ENCODE peak calls at places on chromosomes 6 and 20, in eight cellular contexts. One of them, this sample, is unnamed.

GRCh38 chr6:149834513-149835481 is 29.4 kb downstream of the LRP11 start:
- DNase-seq in iPS-NIHi11: peak
- DNase-seq in CD8-positive, alpha-beta memory T cell: peak
- DNase-seq in NCI-H345: peak
- DNase-seq in ovary: peak
- DNase-seq in activated CD4-positive, alpha-beta T cell treated with anti-CD3 and anti-CD28 coated beads, Interleukin-2, amount 50 U/mL, for 1 hour: peak
- DNase-seq in MCF 10A: peak
- DNase-seq in activated CD4-positive, CD25-positive, alpha-beta regulatory T cell treated with anti-CD3 and anti-CD28 coated beads, Interleukin-2, amount 50 U/mL, for 72 hours: peak
- DNase-seq in this sample: no peak

GRCh38 chr6:84764332-84765049 is at the start of gene TBX18:
- DNase-seq in iPS-NIHi11: peak
- DNase-seq in CD8-positive, alpha-beta memory T cell: no peak
- DNase-seq in NCI-H345: no peak
- DNase-seq in ovary: peak
- DNase-seq in activated CD4-positive, alpha-beta T cell treated with anti-CD3 and anti-CD28 coated beads, Interleukin-2, amount 50 U/mL, for 1 hour: no peak
- DNase-seq in MCF 10A: no peak
- DNase-seq in activated CD4-positive, CD25-positive, alpha-beta regulatory T cell treated with anti-CD3 and anti-CD28 coated beads, Interleukin-2, amount 50 U/mL, for 72 hours: no peak
- DNase-seq in this sample: peak

GRCh38 chr6:80640176-80640575 is 533.7 kb downstream of the BCKDHB start:
- DNase-seq in iPS-NIHi11: no peak
- DNase-seq in CD8-positive, alpha-beta memory T cell: no peak
- DNase-seq in NCI-H345: no peak
- DNase-seq in ovary: no peak
- DNase-seq in activated CD4-positive, alpha-beta T cell treated with anti-CD3 and anti-CD28 coated beads, Interleukin-2, amount 50 U/mL, for 1 hour: no peak
- DNase-seq in MCF 10A: no peak
- DNase-seq in activated CD4-positive, CD25-positive, alpha-beta regulatory T cell treated with anti-CD3 and anti-CD28 coated beads, Interleukin-2, amount 50 U/mL, for 72 hours: no peak
- DNase-seq in this sample: no peak

GRCh38 chr6:110541701-110542309 is 65.4 kb upstream of the SLC22A16 start:
- DNase-seq in iPS-NIHi11: no peak
- DNase-seq in CD8-positive, alpha-beta memory T cell: no peak
- DNase-seq in NCI-H345: no peak
- DNase-seq in ovary: no peak
- DNase-seq in activated CD4-positive, alpha-beta T cell treated with anti-CD3 and anti-CD28 coated beads, Interleukin-2, amount 50 U/mL, for 1 hour: no peak
- DNase-seq in MCF 10A: no peak
- DNase-seq in activated CD4-positive, CD25-positive, alpha-beta regulatory T cell treated with anti-CD3 and anti-CD28 coated beads, Interleukin-2, amount 50 U/mL, for 72 hours: no peak
- DNase-seq in this sample: no peak

GRCh38 chr6:150006961-150007464 is 18.3 kb downstream of the RAET1L start:
- DNase-seq in iPS-NIHi11: peak
- DNase-seq in CD8-positive, alpha-beta memory T cell: no peak
- DNase-seq in NCI-H345: peak
- DNase-seq in ovary: no peak
- DNase-seq in activated CD4-positive, alpha-beta T cell treated with anti-CD3 and anti-CD28 coated beads, Interleukin-2, amount 50 U/mL, for 1 hour: peak
- DNase-seq in MCF 10A: peak
- DNase-seq in activated CD4-positive, CD25-positive, alpha-beta regulatory T cell treated with anti-CD3 and anti-CD28 coated beads, Interleukin-2, amount 50 U/mL, for 72 hours: no peak
- DNase-seq in this sample: no peak

GRCh38 chr6:7252390-7252789 is 60.6 kb downstream of the SSR1 start:
- DNase-seq in iPS-NIHi11: no peak
- DNase-seq in CD8-positive, alpha-beta memory T cell: no peak
- DNase-seq in NCI-H345: no peak
- DNase-seq in ovary: no peak
- DNase-seq in activated CD4-positive, alpha-beta T cell treated with anti-CD3 and anti-CD28 coated beads, Interleukin-2, amount 50 U/mL, for 1 hour: no peak
- DNase-seq in MCF 10A: no peak
- DNase-seq in activated CD4-positive, CD25-positive, alpha-beta regulatory T cell treated with anti-CD3 and anti-CD28 coated beads, Interleukin-2, amount 50 U/mL, for 72 hours: no peak
- DNase-seq in this sample: no peak

GRCh38 chr6:56911847-56912246 is 43.1 kb upstream of the BEND6 start:
- DNase-seq in iPS-NIHi11: no peak
- DNase-seq in CD8-positive, alpha-beta memory T cell: no peak
- DNase-seq in NCI-H345: no peak
- DNase-seq in ovary: no peak
- DNase-seq in activated CD4-positive, alpha-beta T cell treated with anti-CD3 and anti-CD28 coated beads, Interleukin-2, amount 50 U/mL, for 1 hour: no peak
- DNase-seq in MCF 10A: no peak
- DNase-seq in activated CD4-positive, CD25-positive, alpha-beta regulatory T cell treated with anti-CD3 and anti-CD28 coated beads, Interleukin-2, amount 50 U/mL, for 72 hours: no peak
- DNase-seq in this sample: no peak

GRCh38 chr6:26613717-26614683 is 17.2 kb downstream of the ABT1 start:
- DNase-seq in iPS-NIHi11: peak
- DNase-seq in CD8-positive, alpha-beta memory T cell: peak
- DNase-seq in NCI-H345: no peak
- DNase-seq in ovary: no peak
- DNase-seq in activated CD4-positive, alpha-beta T cell treated with anti-CD3 and anti-CD28 coated beads, Interleukin-2, amount 50 U/mL, for 1 hour: no peak
- DNase-seq in MCF 10A: no peak
- DNase-seq in activated CD4-positive, CD25-positive, alpha-beta regulatory T cell treated with anti-CD3 and anti-CD28 coated beads, Interleukin-2, amount 50 U/mL, for 72 hours: no peak
- DNase-seq in this sample: no peak

GRCh38 chr20:48242623-48243022 is 457.3 kb upstream of the SULF2 start:
- DNase-seq in iPS-NIHi11: no peak
- DNase-seq in CD8-positive, alpha-beta memory T cell: no peak
- DNase-seq in NCI-H345: no peak
- DNase-seq in ovary: no peak
- DNase-seq in activated CD4-positive, alpha-beta T cell treated with anti-CD3 and anti-CD28 coated beads, Interleukin-2, amount 50 U/mL, for 1 hour: no peak
- DNase-seq in MCF 10A: no peak
- DNase-seq in activated CD4-positive, CD25-positive, alpha-beta regulatory T cell treated with anti-CD3 and anti-CD28 coated beads, Interleukin-2, amount 50 U/mL, for 72 hours: no peak
- DNase-seq in this sample: no peak

GRCh38 chr20:38272398-38272797 is 11.9 kb upstream of the KIAA1755 start:
- DNase-seq in iPS-NIHi11: no peak
- DNase-seq in CD8-positive, alpha-beta memory T cell: no peak
- DNase-seq in NCI-H345: no peak
- DNase-seq in ovary: no peak
- DNase-seq in activated CD4-positive, alpha-beta T cell treated with anti-CD3 and anti-CD28 coated beads, Interleukin-2, amount 50 U/mL, for 1 hour: no peak
- DNase-seq in MCF 10A: peak
- DNase-seq in activated CD4-positive, CD25-positive, alpha-beta regulatory T cell treated with anti-CD3 and anti-CD28 coated beads, Interleukin-2, amount 50 U/mL, for 72 hours: no peak
- DNase-seq in this sample: peak

GRCh38 chr20:35005463-35005961 is 49.8 kb downstream of the MYH7B start:
- DNase-seq in iPS-NIHi11: peak
- DNase-seq in CD8-positive, alpha-beta memory T cell: no peak
- DNase-seq in NCI-H345: no peak
- DNase-seq in ovary: peak
- DNase-seq in activated CD4-positive, alpha-beta T cell treated with anti-CD3 and anti-CD28 coated beads, Interleukin-2, amount 50 U/mL, for 1 hour: no peak
- DNase-seq in MCF 10A: no peak
- DNase-seq in activated CD4-positive, CD25-positive, alpha-beta regulatory T cell treated with anti-CD3 and anti-CD28 coated beads, Interleukin-2, amount 50 U/mL, for 72 hours: peak
- DNase-seq in this sample: peak

GRCh38 chr6:137709424-137710281 is 157.4 kb upstream of the TNFAIP3 start:
- DNase-seq in iPS-NIHi11: no peak
- DNase-seq in CD8-positive, alpha-beta memory T cell: no peak
- DNase-seq in NCI-H345: no peak
- DNase-seq in ovary: no peak
- DNase-seq in activated CD4-positive, alpha-beta T cell treated with anti-CD3 and anti-CD28 coated beads, Interleukin-2, amount 50 U/mL, for 1 hour: no peak
- DNase-seq in MCF 10A: no peak
- DNase-seq in activated CD4-positive, CD25-positive, alpha-beta regulatory T cell treated with anti-CD3 and anti-CD28 coated beads, Interleukin-2, amount 50 U/mL, for 72 hours: no peak
- DNase-seq in this sample: no peak

GRCh38 chr20:1423625-1424106 is 30.8 kb upstream of the FKBP1A start:
- DNase-seq in iPS-NIHi11: peak
- DNase-seq in CD8-positive, alpha-beta memory T cell: peak
- DNase-seq in NCI-H345: peak
- DNase-seq in ovary: no peak
- DNase-seq in activated CD4-positive, alpha-beta T cell treated with anti-CD3 and anti-CD28 coated beads, Interleukin-2, amount 50 U/mL, for 1 hour: no peak
- DNase-seq in MCF 10A: peak
- DNase-seq in activated CD4-positive, CD25-positive, alpha-beta regulatory T cell treated with anti-CD3 and anti-CD28 coated beads, Interleukin-2, amount 50 U/mL, for 72 hours: no peak
- DNase-seq in this sample: no peak

GRCh38 chr6:35377002-35377401 is 34.6 kb downstream of the PPARD start:
- DNase-seq in iPS-NIHi11: no peak
- DNase-seq in CD8-positive, alpha-beta memory T cell: no peak
- DNase-seq in NCI-H345: no peak
- DNase-seq in ovary: no peak
- DNase-seq in activated CD4-positive, alpha-beta T cell treated with anti-CD3 and anti-CD28 coated beads, Interleukin-2, amount 50 U/mL, for 1 hour: no peak
- DNase-seq in MCF 10A: no peak
- DNase-seq in activated CD4-positive, CD25-positive, alpha-beta regulatory T cell treated with anti-CD3 and anti-CD28 coated beads, Interleukin-2, amount 50 U/mL, for 72 hours: no peak
- DNase-seq in this sample: no peak

GRCh38 chr6:163189609-163190008 is 224.9 kb upstream of the QKI start:
- DNase-seq in iPS-NIHi11: no peak
- DNase-seq in CD8-positive, alpha-beta memory T cell: no peak
- DNase-seq in NCI-H345: no peak
- DNase-seq in ovary: no peak
- DNase-seq in activated CD4-positive, alpha-beta T cell treated with anti-CD3 and anti-CD28 coated beads, Interleukin-2, amount 50 U/mL, for 1 hour: no peak
- DNase-seq in MCF 10A: no peak
- DNase-seq in activated CD4-positive, CD25-positive, alpha-beta regulatory T cell treated with anti-CD3 and anti-CD28 coated beads, Interleukin-2, amount 50 U/mL, for 72 hours: no peak
- DNase-seq in this sample: no peak

GRCh38 chr6:54445207-54445606 is 137.0 kb downstream of the TINAG start:
- DNase-seq in iPS-NIHi11: no peak
- DNase-seq in CD8-positive, alpha-beta memory T cell: no peak
- DNase-seq in NCI-H345: no peak
- DNase-seq in ovary: no peak
- DNase-seq in activated CD4-positive, alpha-beta T cell treated with anti-CD3 and anti-CD28 coated beads, Interleukin-2, amount 50 U/mL, for 1 hour: no peak
- DNase-seq in MCF 10A: no peak
- DNase-seq in activated CD4-positive, CD25-positive, alpha-beta regulatory T cell treated with anti-CD3 and anti-CD28 coated beads, Interleukin-2, amount 50 U/mL, for 72 hours: no peak
- DNase-seq in this sample: no peak

GRCh38 chr6:37239511-37239910 is 18.1 kb upstream of the TBC1D22B start:
- DNase-seq in iPS-NIHi11: no peak
- DNase-seq in CD8-positive, alpha-beta memory T cell: no peak
- DNase-seq in NCI-H345: no peak
- DNase-seq in ovary: no peak
- DNase-seq in activated CD4-positive, alpha-beta T cell treated with anti-CD3 and anti-CD28 coated beads, Interleukin-2, amount 50 U/mL, for 1 hour: no peak
- DNase-seq in MCF 10A: peak
- DNase-seq in activated CD4-positive, CD25-positive, alpha-beta regulatory T cell treated with anti-CD3 and anti-CD28 coated beads, Interleukin-2, amount 50 U/mL, for 72 hours: no peak
- DNase-seq in this sample: no peak

GRCh38 chr6:872570-873125 is 179.7 kb upstream of the EXOC2 start:
- DNase-seq in iPS-NIHi11: no peak
- DNase-seq in CD8-positive, alpha-beta memory T cell: no peak
- DNase-seq in NCI-H345: no peak
- DNase-seq in ovary: no peak
- DNase-seq in activated CD4-positive, alpha-beta T cell treated with anti-CD3 and anti-CD28 coated beads, Interleukin-2, amount 50 U/mL, for 1 hour: no peak
- DNase-seq in MCF 10A: no peak
- DNase-seq in activated CD4-positive, CD25-positive, alpha-beta regulatory T cell treated with anti-CD3 and anti-CD28 coated beads, Interleukin-2, amount 50 U/mL, for 72 hours: no peak
- DNase-seq in this sample: no peak

GRCh38 chr20:46228671-46229070 is 79.6 kb downstream of the CDH22 start:
- DNase-seq in iPS-NIHi11: no peak
- DNase-seq in CD8-positive, alpha-beta memory T cell: no peak
- DNase-seq in NCI-H345: no peak
- DNase-seq in ovary: no peak
- DNase-seq in activated CD4-positive, alpha-beta T cell treated with anti-CD3 and anti-CD28 coated beads, Interleukin-2, amount 50 U/mL, for 1 hour: no peak
- DNase-seq in MCF 10A: no peak
- DNase-seq in activated CD4-positive, CD25-positive, alpha-beta regulatory T cell treated with anti-CD3 and anti-CD28 coated beads, Interleukin-2, amount 50 U/mL, for 72 hours: no peak
- DNase-seq in this sample: no peak

GRCh38 chr20:61430228-61430624 is 178.2 kb downstream of the CDH4 start:
- DNase-seq in iPS-NIHi11: no peak
- DNase-seq in CD8-positive, alpha-beta memory T cell: no peak
- DNase-seq in NCI-H345: no peak
- DNase-seq in ovary: no peak
- DNase-seq in activated CD4-positive, alpha-beta T cell treated with anti-CD3 and anti-CD28 coated beads, Interleukin-2, amount 50 U/mL, for 1 hour: no peak
- DNase-seq in MCF 10A: no peak
- DNase-seq in activated CD4-positive, CD25-positive, alpha-beta regulatory T cell treated with anti-CD3 and anti-CD28 coated beads, Interleukin-2, amount 50 U/mL, for 72 hours: no peak
- DNase-seq in this sample: no peak

GRCh38 chr20:25025986-25026605 is 31.8 kb downstream of the ACSS1 start:
- DNase-seq in iPS-NIHi11: no peak
- DNase-seq in CD8-positive, alpha-beta memory T cell: no peak
- DNase-seq in NCI-H345: no peak
- DNase-seq in ovary: no peak
- DNase-seq in activated CD4-positive, alpha-beta T cell treated with anti-CD3 and anti-CD28 coated beads, Interleukin-2, amount 50 U/mL, for 1 hour: no peak
- DNase-seq in MCF 10A: no peak
- DNase-seq in activated CD4-positive, CD25-positive, alpha-beta regulatory T cell treated with anti-CD3 and anti-CD28 coated beads, Interleukin-2, amount 50 U/mL, for 72 hours: no peak
- DNase-seq in this sample: peak

GRCh38 chr20:23143986-23144695 is 58.0 kb upstream of the CD93 start:
- DNase-seq in iPS-NIHi11: no peak
- DNase-seq in CD8-positive, alpha-beta memory T cell: no peak
- DNase-seq in NCI-H345: no peak
- DNase-seq in ovary: peak
- DNase-seq in activated CD4-positive, alpha-beta T cell treated with anti-CD3 and anti-CD28 coated beads, Interleukin-2, amount 50 U/mL, for 1 hour: no peak
- DNase-seq in MCF 10A: no peak
- DNase-seq in activated CD4-positive, CD25-positive, alpha-beta regulatory T cell treated with anti-CD3 and anti-CD28 coated beads, Interleukin-2, amount 50 U/mL, for 72 hours: no peak
- DNase-seq in this sample: no peak

GRCh38 chr6:491233-491632 is 99.7 kb downstream of the IRF4 start:
- DNase-seq in iPS-NIHi11: no peak
- DNase-seq in CD8-positive, alpha-beta memory T cell: peak
- DNase-seq in NCI-H345: no peak
- DNase-seq in ovary: no peak
- DNase-seq in activated CD4-positive, alpha-beta T cell treated with anti-CD3 and anti-CD28 coated beads, Interleukin-2, amount 50 U/mL, for 1 hour: peak
- DNase-seq in MCF 10A: no peak
- DNase-seq in activated CD4-positive, CD25-positive, alpha-beta regulatory T cell treated with anti-CD3 and anti-CD28 coated beads, Interleukin-2, amount 50 U/mL, for 72 hours: no peak
- DNase-seq in this sample: no peak

GRCh38 chr6:136014454-136015421 is 163.2 kb downstream of the PDE7B start:
- DNase-seq in iPS-NIHi11: no peak
- DNase-seq in CD8-positive, alpha-beta memory T cell: no peak
- DNase-seq in NCI-H345: no peak
- DNase-seq in ovary: peak
- DNase-seq in activated CD4-positive, alpha-beta T cell treated with anti-CD3 and anti-CD28 coated beads, Interleukin-2, amount 50 U/mL, for 1 hour: no peak
- DNase-seq in MCF 10A: peak
- DNase-seq in activated CD4-positive, CD25-positive, alpha-beta regulatory T cell treated with anti-CD3 and anti-CD28 coated beads, Interleukin-2, amount 50 U/mL, for 72 hours: no peak
- DNase-seq in this sample: no peak

This sample was measured in chondrocyte.